ENCODE peak calls at places on chromosomes 3 and 15, in six cellular contexts. One of them, this sample, is unnamed.

GRCh38 chr3:48852151-48852550 is 4.5 kb upstream of the PRKAR2A start:
- DNase-seq in GDM1: no peak
- DNase-seq in sigmoid colon: no peak
- DNase-seq in NCI-H187: no peak
- DNase-seq in OCI-LY7: no peak
- DNase-seq in MM.1S: no peak
- DNase-seq in this sample: no peak

GRCh38 chr3:119323401-119324107 is 29.4 kb downstream of the ARHGAP31 start:
- DNase-seq in GDM1: no peak
- DNase-seq in sigmoid colon: no peak
- DNase-seq in NCI-H187: no peak
- DNase-seq in OCI-LY7: no peak
- DNase-seq in MM.1S: no peak
- DNase-seq in this sample: no peak

GRCh38 chr15:80695911-80696651 is 971 bp downstream of the ABHD17C start:
- DNase-seq in GDM1: no peak
- DNase-seq in sigmoid colon: no peak
- DNase-seq in NCI-H187: no peak
- DNase-seq in OCI-LY7: peak; percentile 1
- DNase-seq in MM.1S: peak; percentile 60
- DNase-seq in this sample: no peak

GRCh38 chr3:134037168-134037567 is 7.4 kb upstream of the SLCO2A1 start:
- DNase-seq in GDM1: no peak
- DNase-seq in sigmoid colon: peak; percentile 56
- DNase-seq in NCI-H187: no peak
- DNase-seq in OCI-LY7: no peak
- DNase-seq in MM.1S: no peak
- DNase-seq in this sample: no peak

GRCh38 chr3:160449660-160450598 is at the start of gene TRIM59:
- DNase-seq in GDM1: no peak
- DNase-seq in sigmoid colon: peak; percentile 95
- DNase-seq in NCI-H187: peak; percentile 43
- DNase-seq in OCI-LY7: peak; percentile 98
- DNase-seq in MM.1S: peak; percentile 100
- DNase-seq in this sample: peak; percentile 19

GRCh38 chr3:12363397-12364195 is 74.7 kb downstream of the PPARG start:
- DNase-seq in GDM1: no peak
- DNase-seq in sigmoid colon: no peak
- DNase-seq in NCI-H187: no peak
- DNase-seq in OCI-LY7: no peak
- DNase-seq in MM.1S: no peak
- DNase-seq in this sample: no peak

GRCh38 chr15:48433226-48433886 is 102.1 kb downstream of the DUT start:
- DNase-seq in GDM1: no peak
- DNase-seq in sigmoid colon: no peak
- DNase-seq in NCI-H187: no peak
- DNase-seq in OCI-LY7: no peak
- DNase-seq in MM.1S: no peak
- DNase-seq in this sample: no peak

GRCh38 chr15:42159381-42160015 is 3.1 kb upstream of the PLA2G4F start:
- DNase-seq in GDM1: no peak
- DNase-seq in sigmoid colon: no peak
- DNase-seq in NCI-H187: no peak
- DNase-seq in OCI-LY7: no peak
- DNase-seq in MM.1S: no peak
- DNase-seq in this sample: peak; percentile 13

GRCh38 chr3:185253645-185254410 is at the start of gene EHHADH:
- DNase-seq in GDM1: peak; percentile 39
- DNase-seq in sigmoid colon: peak; percentile 80
- DNase-seq in NCI-H187: no peak
- DNase-seq in OCI-LY7: no peak
- DNase-seq in MM.1S: peak; percentile 81
- DNase-seq in this sample: no peak

GRCh38 chr3:180987344-180987743 is 2.2 kb downstream of the DNAJC19 start:
- DNase-seq in GDM1: no peak
- DNase-seq in sigmoid colon: no peak
- DNase-seq in NCI-H187: no peak
- DNase-seq in OCI-LY7: no peak
- DNase-seq in MM.1S: peak; percentile 19
- DNase-seq in this sample: no peak

GRCh38 chr3:184693011-184693975 is 18.6 kb downstream of the MAGEF1 start:
- DNase-seq in GDM1: no peak
- DNase-seq in sigmoid colon: no peak
- DNase-seq in NCI-H187: no peak
- DNase-seq in OCI-LY7: no peak
- DNase-seq in MM.1S: no peak
- DNase-seq in this sample: no peak

GRCh38 chr3:45608885-45609284 is 14.3 kb downstream of the LIMD1 start:
- DNase-seq in GDM1: no peak
- DNase-seq in sigmoid colon: no peak
- DNase-seq in NCI-H187: no peak
- DNase-seq in OCI-LY7: no peak
- DNase-seq in MM.1S: no peak
- DNase-seq in this sample: no peak